ENCODE peak calls at places on chromosome 5, in eight cellular contexts. One of them, this sample, is unnamed.

GRCh38 chr5:147485046-147485445 is 24.8 kb downstream of the DPYSL3 start:
- DNase-seq in ureter: no peak
- DNase-seq in activated naive CD8-positive, alpha-beta T cell treated with anti-CD3 and anti-CD28 coated beads, Interleukin-2, amount 50 U/mL, for 24 hours: no peak
- DNase-seq in H1: no peak
- DNase-seq in body of pancreas: no peak
- DNase-seq in activated T-cell treated with anti-CD3 and anti-CD28 coated beads, Interleukin-2, amount 50 U/mL, for 24 hours: no peak
- DNase-seq in SK-N-SH: no peak
- DNase-seq in uterus: no peak
- DNase-seq in this sample: no peak

GRCh38 chr5:176810687-176811501 is 535 bp downstream of the UNC5A start:
- DNase-seq in ureter: no peak
- DNase-seq in activated naive CD8-positive, alpha-beta T cell treated with anti-CD3 and anti-CD28 coated beads, Interleukin-2, amount 50 U/mL, for 24 hours: no peak
- DNase-seq in H1: no peak
- DNase-seq in body of pancreas: no peak
- DNase-seq in activated T-cell treated with anti-CD3 and anti-CD28 coated beads, Interleukin-2, amount 50 U/mL, for 24 hours: peak; percentile 48
- DNase-seq in SK-N-SH: peak; percentile 65
- DNase-seq in uterus: no peak
- DNase-seq in this sample: no peak

GRCh38 chr5:173802670-173803165 is 85.4 kb upstream of the CPEB4 start:
- DNase-seq in ureter: peak; percentile 70
- DNase-seq in activated naive CD8-positive, alpha-beta T cell treated with anti-CD3 and anti-CD28 coated beads, Interleukin-2, amount 50 U/mL, for 24 hours: no peak
- DNase-seq in H1: no peak
- DNase-seq in body of pancreas: peak; percentile 57
- DNase-seq in activated T-cell treated with anti-CD3 and anti-CD28 coated beads, Interleukin-2, amount 50 U/mL, for 24 hours: no peak
- DNase-seq in SK-N-SH: no peak
- DNase-seq in uterus: no peak
- DNase-seq in this sample: no peak

GRCh38 chr5:127088226-127088625 is 14.9 kb upstream of the C5orf63 start:
- DNase-seq in ureter: no peak
- DNase-seq in activated naive CD8-positive, alpha-beta T cell treated with anti-CD3 and anti-CD28 coated beads, Interleukin-2, amount 50 U/mL, for 24 hours: no peak
- DNase-seq in H1: no peak
- DNase-seq in body of pancreas: no peak
- DNase-seq in activated T-cell treated with anti-CD3 and anti-CD28 coated beads, Interleukin-2, amount 50 U/mL, for 24 hours: no peak
- DNase-seq in SK-N-SH: no peak
- DNase-seq in uterus: no peak
- DNase-seq in this sample: no peak

GRCh38 chr5:156934450-156935211 is 28.4 kb downstream of the TIMD4 start:
- DNase-seq in ureter: no peak
- DNase-seq in activated naive CD8-positive, alpha-beta T cell treated with anti-CD3 and anti-CD28 coated beads, Interleukin-2, amount 50 U/mL, for 24 hours: peak; percentile 65
- DNase-seq in H1: no peak
- DNase-seq in body of pancreas: no peak
- DNase-seq in activated T-cell treated with anti-CD3 and anti-CD28 coated beads, Interleukin-2, amount 50 U/mL, for 24 hours: peak; percentile 70
- DNase-seq in SK-N-SH: peak; percentile 36
- DNase-seq in uterus: no peak
- DNase-seq in this sample: peak; percentile 75

GRCh38 chr5:83548556-83548955 is 77.0 kb downstream of the VCAN start:
- DNase-seq in ureter: no peak
- DNase-seq in activated naive CD8-positive, alpha-beta T cell treated with anti-CD3 and anti-CD28 coated beads, Interleukin-2, amount 50 U/mL, for 24 hours: no peak
- DNase-seq in H1: no peak
- DNase-seq in body of pancreas: no peak
- DNase-seq in activated T-cell treated with anti-CD3 and anti-CD28 coated beads, Interleukin-2, amount 50 U/mL, for 24 hours: no peak
- DNase-seq in SK-N-SH: no peak
- DNase-seq in uterus: no peak
- DNase-seq in this sample: no peak

GRCh38 chr5:75460947-75461346 is 50.5 kb downstream of the CERT1 start:
- DNase-seq in ureter: no peak
- DNase-seq in activated naive CD8-positive, alpha-beta T cell treated with anti-CD3 and anti-CD28 coated beads, Interleukin-2, amount 50 U/mL, for 24 hours: no peak
- DNase-seq in H1: no peak
- DNase-seq in body of pancreas: no peak
- DNase-seq in activated T-cell treated with anti-CD3 and anti-CD28 coated beads, Interleukin-2, amount 50 U/mL, for 24 hours: no peak
- DNase-seq in SK-N-SH: peak; percentile 26
- DNase-seq in uterus: no peak
- DNase-seq in this sample: peak; percentile 44

GRCh38 chr5:69334793-69335268 is 2.2 kb upstream of the CCDC125 start:
- DNase-seq in ureter: peak; percentile 86
- DNase-seq in activated naive CD8-positive, alpha-beta T cell treated with anti-CD3 and anti-CD28 coated beads, Interleukin-2, amount 50 U/mL, for 24 hours: peak; percentile 82
- DNase-seq in H1: peak; percentile 67
- DNase-seq in body of pancreas: peak; percentile 90
- DNase-seq in activated T-cell treated with anti-CD3 and anti-CD28 coated beads, Interleukin-2, amount 50 U/mL, for 24 hours: peak; percentile 80
- DNase-seq in SK-N-SH: peak; percentile 86
- DNase-seq in uterus: peak; percentile 77
- DNase-seq in this sample: peak; percentile 84

GRCh38 chr5:112878760-112879159 is 17.7 kb downstream of the SRP19 start:
- DNase-seq in ureter: no peak
- DNase-seq in activated naive CD8-positive, alpha-beta T cell treated with anti-CD3 and anti-CD28 coated beads, Interleukin-2, amount 50 U/mL, for 24 hours: peak; percentile 28
- DNase-seq in H1: no peak
- DNase-seq in body of pancreas: no peak
- DNase-seq in activated T-cell treated with anti-CD3 and anti-CD28 coated beads, Interleukin-2, amount 50 U/mL, for 24 hours: no peak
- DNase-seq in SK-N-SH: no peak
- DNase-seq in uterus: no peak
- DNase-seq in this sample: peak; percentile 18

GRCh38 chr5:139670369-139671095 is 22.4 kb downstream of the CXXC5 start:
- DNase-seq in ureter: no peak
- DNase-seq in activated naive CD8-positive, alpha-beta T cell treated with anti-CD3 and anti-CD28 coated beads, Interleukin-2, amount 50 U/mL, for 24 hours: peak; percentile 39
- DNase-seq in H1: no peak
- DNase-seq in body of pancreas: no peak
- DNase-seq in activated T-cell treated with anti-CD3 and anti-CD28 coated beads, Interleukin-2, amount 50 U/mL, for 24 hours: peak; percentile 47
- DNase-seq in SK-N-SH: peak; percentile 59
- DNase-seq in uterus: no peak
- DNase-seq in this sample: peak; percentile 92

This sample was measured in GM12865.